ENCODE peak calls at places on chromosomes 7 and 10, in four cellular contexts. P is neural progenitor cell, L is A549, Z is breast epithelium. O is an unnamed sample. For H3K4me1, the result is how much of the 10 kb centered on the place peaks cover.

GRCh38 chr10:120634629-120635028 is 177.6 kb downstream of the PLPP4 start:
- DNase-seq in P (peak), L (no peak), Z (no peak), O (no peak)

GRCh38 chr10:35882422-35883150 is 240.5 kb upstream of the FZD8 start:
- DNase-seq in P (peak), L (no peak), Z (no peak), O (no peak)

GRCh38 chr10:69911571-69912528 is 110.1 kb downstream of the COL13A1 start:
- DNase-seq in P (no peak), L (no peak), Z (no peak), O (no peak)

GRCh38 chr10:109773818-109774440 is 149.4 kb downstream of the XPNPEP1 start:
- DNase-seq in P (peak), L (peak), Z (no peak), O (no peak)

GRCh38 chr7:140421521-140421920 is 17.7 kb downstream of the RAB19 start:
- DNase-seq in P (no peak), L (no peak), Z (no peak), O (no peak)

GRCh38 chr7:83021032-83021431 is 141.7 kb downstream of the PCLO start:
- DNase-seq in P (no peak), L (no peak), Z (no peak), O (no peak)

GRCh38 chr10:63217120-63217605 is 84.0 kb downstream of the NRBF2 start:
- DNase-seq in P (peak), L (peak), Z (no peak), O (no peak)

GRCh38 chr10:70477661-70478162 is 855 bp upstream of the PALD1 start:
- DNase-seq in P (peak), L (no peak), Z (no peak), O (peak)

GRCh38 chr7:16200591-16200990 is 220.7 kb downstream of the CRPPA start:
- DNase-seq in P (no peak), L (no peak), Z (no peak), O (no peak)

GRCh38 chr10:15363031-15363430 is 8.1 kb downstream of the FAM171A1 start:
- DNase-seq in P (no peak), L (no peak), Z (no peak), O (no peak)

GRCh38 chr10:114163062-114163861 is 10.7 kb downstream of the CCDC186 start:
- DNase-seq in P (no peak), L (no peak), Z (no peak), O (no peak)

GRCh38 chr7:13945670-13946069 is 43.8 kb downstream of the ETV1 start:
- DNase-seq in P (no peak), L (no peak), Z (no peak), O (no peak)

GRCh38 chr10:97332586-97333350 is 1.8 kb downstream of the FRAT2 start:
- DNase-seq in P (peak), L (no peak), Z (no peak), O (no peak)

GRCh38 chr7:121107923-121108498 is 119.5 kb downstream of the CPED1 start:
- DNase-seq in P (peak), L (peak), Z (no peak), O (no peak)

GRCh38 chr7:7516156-7516555 is 19.5 kb downstream of the COL28A1 start:
- DNase-seq in P (no peak), L (no peak), Z (no peak), O (no peak)

GRCh38 chr10:30420266-30420665 is 13.7 kb upstream of the MAP3K8 start:
- DNase-seq in P (no peak), L (no peak), Z (no peak), O (no peak)

GRCh38 chr7:134625571-134625970 is 21.1 kb upstream of the BPGM start:
- DNase-seq in P (no peak), L (no peak), Z (no peak), O (no peak)

GRCh38 chr10:84235096-84235495 is 6.2 kb downstream of the LRIT1 start:
- DNase-seq in P (no peak), L (no peak), Z (no peak), O (no peak)

GRCh38 chr10:79072041-79072441 is 3.3 kb downstream of the ZMIZ1 start:
- DNase-seq in P (no peak), L (no peak), Z (no peak), O (no peak)

GRCh38 chr10:79072994-79073654 is 4.4 kb downstream of the ZMIZ1 start:
- DNase-seq in P (no peak), L (no peak), Z (no peak), O (no peak)

GRCh38 chr10:79074732-79075131 is 6.0 kb downstream of the ZMIZ1 start:
- DNase-seq in P (peak), L (no peak), Z (no peak), O (no peak)

GRCh38 chr10:79075418-79075817 is 6.7 kb downstream of the ZMIZ1 start:
- DNase-seq in P (no peak), L (no peak), Z (no peak), O (no peak)

DNA sequence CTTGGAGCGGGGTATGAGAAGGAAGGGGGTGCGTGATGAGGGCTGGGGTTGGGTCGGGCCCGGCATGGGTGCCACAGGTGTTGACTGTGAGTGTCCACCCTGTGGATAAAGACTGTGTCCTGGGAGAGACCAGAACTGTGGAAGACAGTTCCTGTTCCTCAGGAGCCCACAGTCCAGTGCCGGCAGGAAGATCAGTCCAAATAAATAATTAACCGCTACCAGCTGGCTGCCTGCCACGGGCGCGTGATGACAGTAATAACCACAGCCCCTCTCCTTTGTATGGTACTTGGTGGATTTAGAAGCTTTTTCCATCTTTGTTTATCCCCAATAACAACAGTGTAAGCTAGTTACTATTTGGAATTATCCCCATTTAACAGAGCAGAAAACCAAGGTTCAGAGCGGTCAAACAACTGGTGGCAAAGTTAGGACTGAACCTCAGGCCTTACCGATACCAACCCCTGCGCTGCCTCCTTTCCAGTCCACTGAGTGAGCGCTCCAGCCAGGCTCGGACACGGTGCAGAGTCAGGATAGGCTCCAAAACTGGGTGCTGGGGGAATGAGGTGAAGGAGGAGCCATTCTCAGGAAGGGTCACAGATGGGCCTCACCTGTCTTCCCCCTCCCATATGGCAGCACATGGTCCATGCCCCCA is 5.1 kb downstream of the ZMIZ1 start:
- DNase-seq in P (no peak), L (no peak), Z (no peak), O (no peak)
- H3K4me1 ChIP-seq in P (under half), L (half or more), Z (under half), O (under half)

GRCh38 chr7:5774136-5774535 is 7.3 kb downstream of the RNF216 start:
- DNase-seq in P (no peak), L (no peak), Z (no peak), O (no peak)

GRCh38 chr7:5769571-5769970 is 11.9 kb downstream of the RNF216 start:
- DNase-seq in P (no peak), L (no peak), Z (no peak), O (no peak)

GRCh38 chr7:5774790-5775189 is 6.7 kb downstream of the RNF216 start:
- DNase-seq in P (no peak), L (no peak), Z (no peak), O (no peak)

GRCh38 chr7:5776894-5777645 is 4.4 kb downstream of the RNF216 start:
- DNase-seq in P (no peak), L (no peak), Z (peak), O (no peak)

GRCh38 chr7:5773661-5774086 is 7.8 kb downstream of the RNF216 start:
- DNase-seq in P (no peak), L (no peak), Z (no peak), O (no peak)
- H3K27ac ChIP-seq in P (no peak), L (peak), Z (no peak), O (no peak)

DNA sequence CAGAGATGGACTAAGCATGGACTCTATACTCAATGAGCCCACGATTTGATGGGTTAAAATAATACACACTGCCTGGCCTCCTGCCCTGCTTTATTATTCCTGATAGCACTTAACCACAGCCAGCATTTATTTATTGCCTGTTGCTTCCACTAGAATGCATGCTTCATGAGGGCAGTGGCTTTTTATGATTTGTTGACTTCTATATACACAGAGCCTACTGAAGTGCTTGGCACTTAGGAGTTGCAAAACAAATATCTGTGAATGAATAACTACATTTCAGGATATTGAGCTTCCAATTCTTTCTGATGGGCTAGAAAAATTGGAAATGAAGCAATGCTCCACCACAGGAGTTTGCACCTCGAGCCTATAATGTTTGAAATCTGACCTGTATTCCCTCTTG is 513.6 kb upstream of the ZMIZ1 start:
- DNase-seq in P (no peak), L (no peak), Z (no peak), O (no peak)
- H3K4me1 ChIP-seq in P (under half), L (under half), Z (under half), O (under half)

GRCh38 chr10:49176310-49177268 is 11.6 kb downstream of the TMEM273 start:
- DNase-seq in P (no peak), L (no peak), Z (no peak), O (no peak)
- H3K27ac ChIP-seq in P (no peak), L (no peak), Z (no peak), O (peak)

GRCh38 chr7:151921451-151921850 is 34.8 kb upstream of the GALNTL5 start:
- DNase-seq in P (no peak), L (no peak), Z (no peak), O (no peak)

GRCh38 chr7:151924508-151924907 is 31.7 kb upstream of the GALNTL5 start:
- DNase-seq in P (no peak), L (no peak), Z (no peak), O (no peak)

GRCh38 chr7:151925446-151926335 is 30.6 kb upstream of the GALNTL5 start:
- DNase-seq in P (no peak), L (no peak), Z (peak), O (no peak)

GRCh38 chr7:151924001-151924400 is 32.2 kb upstream of the GALNTL5 start:
- DNase-seq in P (no peak), L (no peak), Z (no peak), O (no peak)

GRCh38 chr7:151923097-151923876 is 33.0 kb upstream of the GALNTL5 start:
- DNase-seq in P (no peak), L (no peak), Z (no peak), O (no peak)
- H3K4me1 ChIP-seq in P (under half), L (under half), Z (under half), O (under half)

GRCh38 chr7:105776986-105777910 is 99.2 kb downstream of the ATXN7L1 start:
- DNase-seq in P (no peak), L (peak), Z (no peak), O (no peak)

GRCh38 chr7:105773030-105773460 is 103.4 kb downstream of the ATXN7L1 start:
- DNase-seq in P (peak), L (no peak), Z (no peak), O (no peak)

GRCh38 chr7:105778956-105779355 is 97.4 kb downstream of the ATXN7L1 start:
- DNase-seq in P (no peak), L (no peak), Z (no peak), O (no peak)

GRCh38 chr7:105776068-105776790 is 100.2 kb downstream of the ATXN7L1 start:
- DNase-seq in P (peak), L (peak), Z (no peak), O (no peak)

GRCh38 chr7:105775580-105775979 is 100.8 kb downstream of the ATXN7L1 start:
- DNase-seq in P (no peak), L (no peak), Z (no peak), O (no peak)
- H3K27ac ChIP-seq in P (no peak), L (peak), Z (no peak), O (no peak)

DNA sequence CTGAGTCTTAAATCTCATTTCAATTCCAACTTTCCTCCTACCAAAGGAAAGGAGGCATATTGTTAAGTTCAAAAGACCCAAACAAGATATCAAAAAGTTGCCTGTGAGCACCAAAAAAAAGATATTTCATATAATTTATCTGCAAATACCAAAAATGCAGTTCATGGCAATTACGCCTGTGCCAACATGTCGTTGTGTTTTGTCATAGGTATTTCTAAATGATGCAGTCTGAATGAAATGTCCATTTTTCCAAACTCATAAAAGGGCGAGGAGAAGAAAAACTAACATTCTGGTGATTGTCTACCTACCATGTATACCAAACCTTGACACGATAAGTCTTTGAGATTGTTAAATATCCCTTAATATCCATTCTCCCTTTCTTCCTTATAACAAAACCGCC is 109.8 kb downstream of the SGMS1 start:
- DNase-seq in P (no peak), L (no peak), Z (no peak), O (no peak)
- H3K4me1 ChIP-seq in P (under half), L (under half), Z (under half), O (under half)